ENCODE peak calls at places on chromosomes 16 and 17, in four cellular contexts. C is H9, Z is H1, A is IMR-90. U is an unnamed sample.

GRCh38 chr16:35687071-35687470 is 2227.7 kb downstream of the TP53TG3F start:
- DNase-seq in A (no peak), C (no peak), Z (no peak), U (no peak)

GRCh38 chr16:51134269-51134812 is 16.7 kb downstream of the SALL1 start:
- DNase-seq in C (peak), Z (peak), A (no peak), U (peak)

GRCh38 chr17:47905221-47905733 is 9.2 kb downstream of the SP2 start:
- DNase-seq in A (peak), Z (no peak), C (no peak), U (peak)

GRCh38 chr17:1110844-1111598 is 68.8 kb downstream of the ABR start:
- DNase-seq in Z (peak), A (peak), C (peak), U (peak)

GRCh38 chr17:40490289-40490853 is 11.1 kb downstream of the TNS4 start:
- DNase-seq in A (peak), C (peak), Z (peak), U (peak)

GRCh38 chr17:19461139-19461538 is 50.1 kb downstream of the RNF112 start:
- DNase-seq in A (no peak), C (peak), Z (peak), U (peak)

GRCh38 chr17:19723967-19724366 is 7.6 kb upstream of the SLC47A2 start:
- DNase-seq in A (no peak), C (no peak), Z (no peak), U (no peak)

GRCh38 chr17:50129303-50129945 is 536 bp downstream of the SAMD14 start:
- DNase-seq in A (peak), C (peak), Z (no peak), U (peak)

GRCh38 chr17:41907633-41908539 is 10.9 kb downstream of the ACLY start:
- DNase-seq in Z (no peak), C (no peak), A (peak), U (no peak)

GRCh38 chr17:34582185-34582900 is 3.0 kb downstream of the TMEM132E start:
- DNase-seq in Z (no peak), A (no peak), C (peak), U (no peak)

GRCh38 chr17:67227488-67227887 is 17.5 kb downstream of the HELZ start:
- DNase-seq in Z (no peak), A (peak), C (no peak), U (no peak)

GRCh38 chr17:74569001-74569391 is 1.7 kb upstream of the CD300H start:
- DNase-seq in A (no peak), C (no peak), Z (no peak), U (no peak)
- H4K5ac ChIP-seq in A (no peak), C (no peak), Z (no peak), U (no peak)

GRCh38 chr17:4999429-5000093 is 1.8 kb downstream of the KIF1C start:
- DNase-seq in C (no peak), A (no peak), Z (no peak), U (no peak)
- H4K8ac ChIP-seq in C (no peak), A (no peak), Z (no peak), U (no peak)

GRCh38 chr16:54128629-54129230 is 157.9 kb downstream of the IRX3 start:
- DNase-seq in Z (no peak), A (no peak), C (no peak), U (no peak)
- H4K5ac ChIP-seq in Z (no peak), A (no peak), C (no peak), U (no peak)

GRCh38 chr16:30356401-30357084 is 1.4 kb upstream of the CD2BP2 start:
- DNase-seq in Z (no peak), C (no peak), A (no peak), U (no peak)
- H4K8ac ChIP-seq in Z (peak), C (peak), A (peak), U (no peak)

GRCh38 chr16:9144106-9144505 is 52.7 kb downstream of the HAPSTR1 start:
- DNase-seq in A (no peak), C (no peak), Z (no peak), U (peak)
- H4K5ac ChIP-seq in A (no peak), C (no peak), Z (no peak), U (no peak)

DNA sequence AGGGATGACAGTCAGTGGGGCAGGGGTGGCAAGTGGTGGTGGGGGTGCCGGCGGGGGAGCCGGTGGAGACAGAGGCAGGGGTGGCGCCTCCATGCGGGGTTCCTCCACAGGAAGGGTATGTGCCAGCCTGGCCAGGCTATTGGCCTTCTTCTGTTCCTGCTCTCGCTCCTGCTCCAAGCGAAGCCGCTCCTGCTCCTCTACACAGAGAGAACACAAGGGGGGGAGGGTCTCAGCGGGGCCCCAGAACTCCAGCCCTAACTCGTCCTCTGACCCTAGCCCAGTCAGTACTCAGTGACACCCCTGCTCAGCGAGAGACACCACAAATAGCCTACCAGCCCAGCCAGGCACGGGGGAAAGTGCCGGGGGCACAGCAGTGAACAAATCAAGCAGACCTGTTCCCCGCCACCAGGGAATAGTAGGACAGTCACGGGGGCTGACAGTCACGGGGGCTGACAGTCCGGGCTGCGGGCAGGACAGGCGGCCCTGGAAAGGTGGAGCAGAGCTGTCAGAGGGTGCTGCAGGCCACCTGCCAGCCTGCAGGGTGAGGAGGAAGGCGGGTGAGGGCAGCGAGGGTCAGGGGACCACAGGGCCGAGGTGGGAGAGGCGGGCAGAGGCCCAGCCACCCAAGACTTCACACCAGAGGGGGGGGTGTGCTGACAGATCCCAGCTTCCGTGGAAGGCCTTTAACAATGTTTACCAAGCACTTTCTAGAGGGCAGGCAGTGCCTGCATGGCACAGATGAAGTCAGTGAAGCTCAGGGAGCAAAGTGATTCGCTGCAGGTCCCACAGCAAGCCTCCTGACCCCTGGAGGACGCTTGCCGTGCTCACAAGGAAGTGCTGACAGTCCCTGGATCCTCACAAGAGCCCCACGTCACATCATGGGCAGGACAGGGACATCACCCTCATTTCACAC is 5.3 kb downstream of the MNT start:
- DNase-seq in C (peak), Z (no peak), A (peak), U (peak)
- H4K8ac ChIP-seq in C (no peak), Z (peak), A (peak), U (no peak)

DNA sequence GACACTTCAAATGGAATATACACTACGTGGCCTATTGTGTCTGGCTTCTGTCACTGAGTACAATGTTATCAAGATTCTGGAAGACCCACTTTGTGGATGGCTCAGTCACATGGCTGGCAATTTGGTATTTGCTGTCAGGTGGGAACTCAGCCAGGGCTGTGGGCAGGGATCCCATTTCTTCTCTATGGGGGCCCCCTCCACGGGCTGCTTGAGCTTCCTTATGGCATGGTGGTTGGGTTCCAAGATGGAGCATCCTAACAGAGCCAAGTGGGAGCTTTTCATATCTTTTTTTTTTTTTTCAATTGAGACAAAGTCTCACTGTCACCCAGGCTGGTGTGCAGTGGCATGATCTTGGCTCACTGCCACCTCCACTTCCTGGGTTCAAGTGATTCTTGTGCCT is 18.0 kb upstream of the CEP20 start:
- DNase-seq in C (no peak), Z (no peak), A (no peak), U (no peak)
- H4K5ac ChIP-seq in C (no peak), Z (no peak), A (no peak), U (no peak)

U was measured in mesendoderm.